ENCODE peak calls at places on chromosomes 3 and 15, in seven cellular contexts. S, U, K, Z, A, W and H are unnamed samples.
A peak's percentile ranks its signal among the peaks of the same experiment; 100 is the strongest.

GRCh38 chr3:154926721-154927120 is 153.4 kb upstream of the MME start:
- DNase-seq in S (no peak), A (no peak), U (no peak), W (peak; percentile 6), K (no peak), Z (no peak), H (peak; percentile 49)

GRCh38 chr3:65778966-65779365 is 259.8 kb downstream of the MAGI1 start:
- DNase-seq in Z (no peak), W (peak; percentile 22), U (no peak), S (no peak), K (peak; percentile 29), A (no peak), H (no peak)

GRCh38 chr3:160226740-160227048 is 1.5 kb downstream of the C3orf80 start:
- DNase-seq in S (no peak), K (no peak), A (no peak), W (no peak), U (no peak), Z (no peak), H (no peak)

GRCh38 chr3:156750191-156750873 is 75.8 kb upstream of the LEKR1 start:
- DNase-seq in Z (no peak), S (no peak), W (no peak), A (no peak), K (no peak), U (no peak), H (no peak)

GRCh38 chr3:143471705-143472104 is 352.1 kb downstream of the CHST2 start:
- DNase-seq in U (no peak), W (no peak), Z (no peak), K (no peak), S (no peak), A (no peak), H (no peak)

GRCh38 chr15:51917493-51917892 is 54.1 kb downstream of the LEO1 start:
- DNase-seq in W (no peak), Z (no peak), S (no peak), A (no peak), U (no peak), K (peak; percentile 2), H (no peak)

GRCh38 chr15:51866751-51867150 is 37.3 kb downstream of the TMOD3 start:
- DNase-seq in A (no peak), K (no peak), Z (no peak), W (no peak), S (no peak), U (no peak), H (no peak)

GRCh38 chr3:46939578-46940405 is 36.8 kb downstream of the CCDC12 start:
- DNase-seq in A (no peak), S (no peak), Z (no peak), W (no peak), U (no peak), K (no peak), H (no peak)

GRCh38 chr3:60064210-60065178 is 1014.7 kb upstream of the CFAP20DC start:
- DNase-seq in K (peak; percentile 57), A (no peak), Z (no peak), S (no peak), W (peak; percentile 27), U (no peak), H (no peak)

GRCh38 chr3:179688847-179689246 is 36.0 kb downstream of the USP13 start:
- DNase-seq in K (peak; percentile 25), Z (no peak), W (peak; percentile 27), A (no peak), S (no peak), U (no peak), H (no peak)

GRCh38 chr3:126887686-126888085 is 95.2 kb upstream of the PLXNA1 start:
- DNase-seq in A (no peak), W (no peak), Z (no peak), U (no peak), K (no peak), S (no peak), H (no peak)

GRCh38 chr3:114005406-114005987 is 50.8 kb downstream of the CCDC191 start:
- DNase-seq in Z (no peak), A (no peak), S (peak; percentile 10), W (no peak), U (no peak), K (no peak), H (no peak)
- TF ChIP-seq CTCF in Z (no peak), A (no peak), S (no peak), W (no peak), U (no peak), K (no peak), H (no peak)

GRCh38 chr3:61371123-61371522 is 119.9 kb upstream of the FHIT start:
- DNase-seq in W (no peak), K (no peak), U (peak; percentile 18), Z (no peak), S (no peak), A (no peak), H (no peak)
- TF ChIP-seq CTCF in W (peak; percentile 70), K (peak; percentile 77), U (peak; percentile 64), Z (peak; percentile 14), S (no peak), A (peak; percentile 68), H (peak; percentile 23)

GRCh38 chr15:58515807-58516206 is 84.0 kb downstream of the LIPC start:
- DNase-seq in Z (peak; percentile 47), K (no peak), W (no peak), U (peak; percentile 42), S (no peak), A (no peak), H (no peak)

GRCh38 chr15:58518626-58519025 is 86.8 kb downstream of the LIPC start:
- DNase-seq in S (no peak), Z (peak; percentile 33), A (no peak), K (no peak), U (no peak), W (no peak), H (no peak)

GRCh38 chr15:58517682-58518525 is 86.1 kb downstream of the LIPC start:
- DNase-seq in Z (peak; percentile 48), U (peak; percentile 52), A (no peak), K (no peak), W (no peak), S (no peak), H (no peak)

GRCh38 chr15:58520464-58520863 is 88.7 kb downstream of the LIPC start:
- DNase-seq in A (no peak), W (no peak), Z (no peak), K (no peak), U (no peak), S (no peak), H (no peak)

GRCh38 chr15:58517252-58517681 is 85.5 kb downstream of the LIPC start:
- DNase-seq in U (no peak), W (no peak), K (no peak), A (no peak), S (no peak), Z (no peak), H (no peak)
- TF ChIP-seq CTCF in U (peak; percentile 21), W (peak; percentile 14), K (peak; percentile 9), A (no peak), S (no peak), Z (no peak), H (no peak)

DNA sequence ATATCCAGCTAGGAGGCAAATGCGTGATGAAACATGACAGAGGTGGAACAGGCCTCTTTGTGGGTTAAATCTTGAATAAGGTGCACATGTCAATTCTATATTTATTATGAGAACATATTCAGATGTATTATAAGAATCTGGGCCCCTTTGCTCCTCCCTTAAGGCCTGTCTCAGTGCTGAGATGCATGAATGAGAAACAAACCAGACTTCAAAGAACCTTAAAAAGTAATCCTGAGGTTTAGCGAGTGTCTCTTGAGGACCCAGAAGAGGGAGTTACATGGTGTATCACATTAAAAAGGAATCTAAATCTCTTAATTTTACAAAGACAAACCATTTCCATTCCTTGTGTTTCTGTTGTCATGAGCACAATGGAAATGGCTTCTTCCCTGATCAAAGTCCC is 170.9 kb upstream of the TBC1D5 start:
- DNase-seq in U (no peak), K (no peak), Z (no peak), S (no peak), A (no peak), W (no peak), H (no peak)
- TF ChIP-seq CTCF in U (no peak), K (no peak), Z (no peak), S (no peak), A (no peak), W (no peak), H (no peak)

DNA sequence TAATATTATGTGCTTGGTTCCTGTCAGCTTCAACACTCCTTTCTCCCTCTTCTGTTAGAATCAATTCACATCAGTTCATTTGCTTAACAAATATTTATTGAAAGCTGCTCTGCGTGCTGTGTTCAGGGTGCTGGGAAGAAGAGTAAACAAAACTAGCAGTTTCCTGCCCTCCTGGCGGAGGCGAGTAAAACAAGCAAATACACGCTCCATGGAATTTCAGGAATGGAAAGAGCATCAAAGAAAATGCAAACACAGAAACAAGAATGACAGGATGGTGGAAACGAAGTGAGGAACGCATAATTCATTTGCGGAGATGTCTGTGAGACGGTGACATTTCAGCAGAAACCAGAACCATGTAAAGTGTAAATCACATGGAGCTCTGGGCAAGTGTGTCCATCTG is 49.4 kb upstream of the SPTSSB start:
- DNase-seq in K (no peak), U (no peak), Z (no peak), A (no peak), W (no peak), S (no peak), H (no peak)
- TF ChIP-seq CTCF in K (no peak), U (no peak), Z (no peak), A (no peak), W (peak; percentile 42), S (no peak), H (no peak)

GRCh38 chr15:47551079-47551478 is 166.2 kb upstream of the SEMA6D start:
- DNase-seq in Z (no peak), S (no peak), W (no peak), U (no peak), A (no peak), K (no peak), H (no peak)
- TF ChIP-seq CTCF in Z (no peak), S (no peak), W (peak; percentile 13), U (no peak), A (no peak), K (no peak), H (no peak)

GRCh38 chr3:52527039-52527731 is 6.5 kb downstream of the NT5DC2 start:
- DNase-seq in S (peak; percentile 7), U (no peak), K (no peak), A (peak; percentile 16), Z (no peak), W (no peak), H (no peak)

GRCh38 chr3:52527732-52528595 is 5.7 kb downstream of the NT5DC2 start:
- DNase-seq in S (peak; percentile 6), Z (no peak), U (no peak), W (no peak), K (no peak), A (no peak), H (no peak)

GRCh38 chr3:52524752-52525661 is 8.7 kb downstream of the NT5DC2 start:
- DNase-seq in U (no peak), S (no peak), Z (no peak), K (no peak), W (no peak), A (no peak), H (no peak)

GRCh38 chr3:52525666-52526065 is 8.0 kb downstream of the NT5DC2 start:
- DNase-seq in S (no peak), W (no peak), K (no peak), Z (no peak), U (no peak), A (no peak), H (no peak)

DNA sequence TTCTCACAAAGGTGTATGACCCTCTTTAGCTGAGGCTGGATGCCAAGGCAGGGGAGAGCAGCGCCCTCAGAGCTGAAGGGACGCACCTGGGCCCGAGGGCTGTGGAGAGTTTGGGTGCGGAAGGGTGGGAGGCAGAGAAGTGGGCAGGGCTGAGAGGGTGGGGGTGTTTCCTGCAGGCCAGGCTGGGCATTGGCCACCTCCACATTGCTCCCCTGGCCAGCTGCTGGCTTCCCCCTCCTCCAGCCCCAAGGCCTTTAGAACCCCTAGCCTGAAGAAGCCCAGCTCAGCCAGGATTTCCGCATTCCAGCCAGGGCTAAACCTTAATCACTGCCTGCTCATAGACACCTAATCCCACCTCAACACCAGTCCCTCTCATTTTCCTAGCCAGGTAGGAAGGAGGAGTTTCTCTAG is 7.5 kb downstream of the NT5DC2 start:
- DNase-seq in S (no peak), U (no peak), K (no peak), Z (no peak), A (peak; percentile 16), W (no peak), H (no peak)
- TF ChIP-seq CTCF in S (no peak), U (no peak), K (no peak), Z (no peak), A (no peak), W (no peak), H (no peak)